ENCODE peak calls at places on chromosome 4, in five cellular contexts. One of them, this sample, is unnamed.
A peak's percentile ranks its signal among the peaks of the same experiment; 100 is the strongest.

GRCh38 chr4:2246384-2247127 is 4.6 kb upstream of the HAUS3 start:
- DNase-seq in NCI-H1930: no peak
- DNase-seq in smooth muscle cell of the brain vasculature: no peak
- DNase-seq in stimulated activated CD8-positive, alpha-beta memory T cell treated with anti-CD3 and anti-CD28 coated beads, Interleukin-4, amount 100 ng/mL, for 48 hours: peak; percentile 22
- DNase-seq in fibroblast of the aortic adventitia: no peak
- DNase-seq in this sample: no peak

GRCh38 chr4:41487868-41488267 is 50.1 kb upstream of the LIMCH1 start:
- DNase-seq in fibroblast of the aortic adventitia: no peak
- DNase-seq in stimulated activated CD8-positive, alpha-beta memory T cell treated with anti-CD3 and anti-CD28 coated beads, Interleukin-4, amount 100 ng/mL, for 48 hours: no peak
- DNase-seq in NCI-H1930: no peak
- DNase-seq in smooth muscle cell of the brain vasculature: no peak
- DNase-seq in this sample: no peak

GRCh38 chr4:66574145-66574978 is 904.1 kb upstream of the EPHA5 start:
- DNase-seq in stimulated activated CD8-positive, alpha-beta memory T cell treated with anti-CD3 and anti-CD28 coated beads, Interleukin-4, amount 100 ng/mL, for 48 hours: no peak
- DNase-seq in fibroblast of the aortic adventitia: peak; percentile 96
- DNase-seq in NCI-H1930: no peak
- DNase-seq in smooth muscle cell of the brain vasculature: no peak
- DNase-seq in this sample: no peak

GRCh38 chr4:7183161-7183560 is 9.2 kb upstream of the SORCS2 start:
- DNase-seq in NCI-H1930: no peak
- DNase-seq in stimulated activated CD8-positive, alpha-beta memory T cell treated with anti-CD3 and anti-CD28 coated beads, Interleukin-4, amount 100 ng/mL, for 48 hours: peak; percentile 55
- DNase-seq in smooth muscle cell of the brain vasculature: no peak
- DNase-seq in fibroblast of the aortic adventitia: no peak
- DNase-seq in this sample: no peak

GRCh38 chr4:168197926-168198325 is 105.6 kb downstream of the ANXA10 start:
- DNase-seq in fibroblast of the aortic adventitia: peak; percentile 53
- DNase-seq in smooth muscle cell of the brain vasculature: no peak
- DNase-seq in NCI-H1930: no peak
- DNase-seq in stimulated activated CD8-positive, alpha-beta memory T cell treated with anti-CD3 and anti-CD28 coated beads, Interleukin-4, amount 100 ng/mL, for 48 hours: no peak
- DNase-seq in this sample: no peak

GRCh38 chr4:100165809-100166208 is 24.5 kb downstream of the DDIT4L start:
- DNase-seq in NCI-H1930: no peak
- DNase-seq in smooth muscle cell of the brain vasculature: no peak
- DNase-seq in stimulated activated CD8-positive, alpha-beta memory T cell treated with anti-CD3 and anti-CD28 coated beads, Interleukin-4, amount 100 ng/mL, for 48 hours: no peak
- DNase-seq in fibroblast of the aortic adventitia: no peak
- DNase-seq in this sample: no peak

GRCh38 chr4:1572521-1572920 is 111.6 kb downstream of the FAM53A start:
- DNase-seq in smooth muscle cell of the brain vasculature: no peak
- DNase-seq in stimulated activated CD8-positive, alpha-beta memory T cell treated with anti-CD3 and anti-CD28 coated beads, Interleukin-4, amount 100 ng/mL, for 48 hours: no peak
- DNase-seq in NCI-H1930: no peak
- DNase-seq in fibroblast of the aortic adventitia: no peak
- DNase-seq in this sample: no peak

GRCh38 chr4:11367371-11367770 is 61.3 kb downstream of the HS3ST1 start:
- DNase-seq in NCI-H1930: no peak
- DNase-seq in smooth muscle cell of the brain vasculature: peak; percentile 81
- DNase-seq in stimulated activated CD8-positive, alpha-beta memory T cell treated with anti-CD3 and anti-CD28 coated beads, Interleukin-4, amount 100 ng/mL, for 48 hours: no peak
- DNase-seq in fibroblast of the aortic adventitia: peak; percentile 84
- DNase-seq in this sample: no peak

GRCh38 chr4:10289534-10289899 is 167.7 kb downstream of the ZNF518B start:
- DNase-seq in NCI-H1930: no peak
- DNase-seq in smooth muscle cell of the brain vasculature: no peak
- DNase-seq in fibroblast of the aortic adventitia: no peak
- DNase-seq in stimulated activated CD8-positive, alpha-beta memory T cell treated with anti-CD3 and anti-CD28 coated beads, Interleukin-4, amount 100 ng/mL, for 48 hours: no peak
- DNase-seq in this sample: no peak

GRCh38 chr4:102627831-102628523 is 126.8 kb downstream of the NFKB1 start:
- DNase-seq in smooth muscle cell of the brain vasculature: no peak
- DNase-seq in NCI-H1930: no peak
- DNase-seq in fibroblast of the aortic adventitia: peak; percentile 77
- DNase-seq in stimulated activated CD8-positive, alpha-beta memory T cell treated with anti-CD3 and anti-CD28 coated beads, Interleukin-4, amount 100 ng/mL, for 48 hours: no peak
- DNase-seq in this sample: no peak

GRCh38 chr4:24321151-24321550 is 263.2 kb downstream of the DHX15 start:
- DNase-seq in stimulated activated CD8-positive, alpha-beta memory T cell treated with anti-CD3 and anti-CD28 coated beads, Interleukin-4, amount 100 ng/mL, for 48 hours: no peak
- DNase-seq in smooth muscle cell of the brain vasculature: no peak
- DNase-seq in NCI-H1930: no peak
- DNase-seq in fibroblast of the aortic adventitia: peak; percentile 3
- DNase-seq in this sample: no peak